ENCODE peak calls at places on chromosome 22, in five cellular contexts. One of them, this sample, is unnamed.

GRCh38 chr22:39710380-39711117 is 140.0 kb downstream of the CACNA1I start:
- DNase-seq in fibroblast of mammary gland: no peak
- DNase-seq in NCI-H187 treated with DMSO at 0.1 percent for 48 hours: no peak
- DNase-seq in AG04450: no peak
- DNase-seq in amniotic stem cell: no peak
- DNase-seq in this sample: no peak

GRCh38 chr22:24434472-24435322 is 7.3 kb downstream of the ADORA2A start:
- DNase-seq in fibroblast of mammary gland: no peak
- DNase-seq in NCI-H187 treated with DMSO at 0.1 percent for 48 hours: no peak
- DNase-seq in AG04450: no peak
- DNase-seq in amniotic stem cell: no peak
- DNase-seq in this sample: no peak

GRCh38 chr22:20419664-20419951 is 18.0 kb downstream of the SCARF2 start:
- DNase-seq in fibroblast of mammary gland: no peak
- DNase-seq in NCI-H187 treated with DMSO at 0.1 percent for 48 hours: no peak
- DNase-seq in AG04450: no peak
- DNase-seq in amniotic stem cell: no peak
- DNase-seq in this sample: no peak

GRCh38 chr22:24521791-24522245 is 26.7 kb downstream of the UPB1 start:
- DNase-seq in fibroblast of mammary gland: peak
- DNase-seq in NCI-H187 treated with DMSO at 0.1 percent for 48 hours: no peak
- DNase-seq in AG04450: no peak
- DNase-seq in amniotic stem cell: no peak
- DNase-seq in this sample: peak

GRCh38 chr22:38452373-38453064 is 2.5 kb downstream of the KCNJ4 start:
- DNase-seq in fibroblast of mammary gland: no peak
- DNase-seq in NCI-H187 treated with DMSO at 0.1 percent for 48 hours: no peak
- DNase-seq in AG04450: no peak
- DNase-seq in amniotic stem cell: no peak
- DNase-seq in this sample: peak

GRCh38 chr22:45903355-45904149 is 73.4 kb downstream of the WNT7B start:
- DNase-seq in fibroblast of mammary gland: peak
- DNase-seq in NCI-H187 treated with DMSO at 0.1 percent for 48 hours: no peak
- DNase-seq in AG04450: peak
- DNase-seq in amniotic stem cell: peak
- DNase-seq in this sample: no peak

GRCh38 chr22:43230983-43231723 is 44.2 kb upstream of the TTLL12 start:
- DNase-seq in fibroblast of mammary gland: peak
- DNase-seq in NCI-H187 treated with DMSO at 0.1 percent for 48 hours: no peak
- DNase-seq in AG04450: no peak
- DNase-seq in amniotic stem cell: no peak
- DNase-seq in this sample: peak

GRCh38 chr22:24128024-24128423 is 53.3 kb upstream of the SUSD2 start:
- DNase-seq in fibroblast of mammary gland: no peak
- DNase-seq in NCI-H187 treated with DMSO at 0.1 percent for 48 hours: no peak
- DNase-seq in AG04450: no peak
- DNase-seq in amniotic stem cell: no peak
- DNase-seq in this sample: no peak

GRCh38 chr22:50292643-50293440 is 14.6 kb downstream of the PLXNB2 start:
- DNase-seq in fibroblast of mammary gland: no peak
- DNase-seq in NCI-H187 treated with DMSO at 0.1 percent for 48 hours: no peak
- DNase-seq in AG04450: no peak
- DNase-seq in amniotic stem cell: no peak
- DNase-seq in this sample: no peak

GRCh38 chr22:46661221-46661851 is 41.1 kb downstream of the GRAMD4 start:
- DNase-seq in fibroblast of mammary gland: peak
- DNase-seq in NCI-H187 treated with DMSO at 0.1 percent for 48 hours: no peak
- DNase-seq in AG04450: no peak
- DNase-seq in amniotic stem cell: no peak
- DNase-seq in this sample: peak

GRCh38 chr22:31451709-31452571 is 37.7 kb downstream of the EIF4ENIF1 start:
- DNase-seq in fibroblast of mammary gland: peak
- DNase-seq in NCI-H187 treated with DMSO at 0.1 percent for 48 hours: no peak
- DNase-seq in AG04450: peak
- DNase-seq in amniotic stem cell: peak
- DNase-seq in this sample: peak

GRCh38 chr22:17726561-17727243 is 47.6 kb downstream of the BID start:
- DNase-seq in fibroblast of mammary gland: no peak
- DNase-seq in NCI-H187 treated with DMSO at 0.1 percent for 48 hours: no peak
- DNase-seq in AG04450: peak
- DNase-seq in amniotic stem cell: peak
- DNase-seq in this sample: no peak

GRCh38 chr22:22667966-22668880 is 23.8 kb downstream of the GGTLC2 start:
- DNase-seq in fibroblast of mammary gland: no peak
- DNase-seq in NCI-H187 treated with DMSO at 0.1 percent for 48 hours: no peak
- DNase-seq in AG04450: no peak
- DNase-seq in amniotic stem cell: no peak
- DNase-seq in this sample: no peak

GRCh38 chr22:40487663-40488249 is 117.4 kb downstream of the SGSM3 start:
- DNase-seq in fibroblast of mammary gland: peak
- DNase-seq in NCI-H187 treated with DMSO at 0.1 percent for 48 hours: no peak
- DNase-seq in AG04450: no peak
- DNase-seq in amniotic stem cell: no peak
- DNase-seq in this sample: peak

GRCh38 chr22:17845340-17845739 is 71.1 kb upstream of the BID start:
- DNase-seq in fibroblast of mammary gland: no peak
- DNase-seq in NCI-H187 treated with DMSO at 0.1 percent for 48 hours: peak
- DNase-seq in AG04450: no peak
- DNase-seq in amniotic stem cell: no peak
- DNase-seq in this sample: no peak

GRCh38 chr22:21902296-21903087 is 35.0 kb upstream of the MAPK1 start:
- DNase-seq in fibroblast of mammary gland: no peak
- DNase-seq in NCI-H187 treated with DMSO at 0.1 percent for 48 hours: no peak
- DNase-seq in AG04450: no peak
- DNase-seq in amniotic stem cell: no peak
- DNase-seq in this sample: no peak

GRCh38 chr22:30823015-30823370 is 128.3 kb downstream of the OSBP2 start:
- DNase-seq in fibroblast of mammary gland: no peak
- DNase-seq in NCI-H187 treated with DMSO at 0.1 percent for 48 hours: no peak
- DNase-seq in AG04450: no peak
- DNase-seq in amniotic stem cell: no peak
- DNase-seq in this sample: no peak

GRCh38 chr22:40791241-40791640 is 27.9 kb downstream of the SLC25A17 start:
- DNase-seq in fibroblast of mammary gland: no peak
- DNase-seq in NCI-H187 treated with DMSO at 0.1 percent for 48 hours: no peak
- DNase-seq in AG04450: no peak
- DNase-seq in amniotic stem cell: no peak
- DNase-seq in this sample: no peak

GRCh38 chr22:35987487-35987886 is 41.1 kb downstream of the RBFOX2 start:
- DNase-seq in fibroblast of mammary gland: peak
- DNase-seq in NCI-H187 treated with DMSO at 0.1 percent for 48 hours: no peak
- DNase-seq in AG04450: no peak
- DNase-seq in amniotic stem cell: no peak
- DNase-seq in this sample: no peak

GRCh38 chr22:21939392-21940319 is 13.0 kb downstream of the PPM1F start:
- DNase-seq in fibroblast of mammary gland: peak
- DNase-seq in NCI-H187 treated with DMSO at 0.1 percent for 48 hours: no peak
- DNase-seq in AG04450: no peak
- DNase-seq in amniotic stem cell: no peak
- DNase-seq in this sample: peak

GRCh38 chr22:26168934-26169311 is 339 bp upstream of the SEZ6L start:
- DNase-seq in fibroblast of mammary gland: no peak
- DNase-seq in NCI-H187 treated with DMSO at 0.1 percent for 48 hours: no peak
- DNase-seq in AG04450: no peak
- DNase-seq in amniotic stem cell: no peak
- DNase-seq in this sample: no peak

GRCh38 chr22:46000081-46001027 is 23.4 kb upstream of the WNT7B start:
- DNase-seq in fibroblast of mammary gland: no peak
- DNase-seq in NCI-H187 treated with DMSO at 0.1 percent for 48 hours: no peak
- DNase-seq in AG04450: no peak
- DNase-seq in amniotic stem cell: no peak
- DNase-seq in this sample: no peak

This sample was measured in Ammon's horn.